ENCODE peak calls at places on chromosomes 13 and 19, in four cellular contexts. W, L, D and T are unnamed samples.

GRCh38 chr19:54137913-54138776 is 583 bp downstream of the CNOT3 start:
- DNase-seq in W (no peak), L (no peak), D (no peak), T (no peak)

GRCh38 chr13:21549633-21550032 is 54.3 kb downstream of the MICU2 start:
- DNase-seq in W (no peak), L (no peak), D (no peak), T (no peak)

GRCh38 chr13:28040977-28041376 is 52.5 kb upstream of the URAD start:
- DNase-seq in W (no peak), L (no peak), D (no peak), T (no peak)

GRCh38 chr19:18469245-18470107 is 31.5 kb upstream of the ISYNA1 start:
- DNase-seq in W (peak; percentile 87), L (peak; percentile 72), D (peak; percentile 12), T (no peak)

GRCh38 chr19:52809801-52810200 is 11.6 kb downstream of the ZNF28 start:
- DNase-seq in W (no peak), L (no peak), D (no peak), T (no peak)

GRCh38 chr19:33304760-33305647 is 2.7 kb upstream of the CEBPA start:
- DNase-seq in W (no peak), L (no peak), D (no peak), T (no peak)

GRCh38 chr19:11736696-11737095 is 2.0 kb downstream of the ZNF823 start:
- DNase-seq in W (no peak), L (peak; percentile 42), D (no peak), T (no peak)

GRCh38 chr19:33399081-33399744 is 25.7 kb downstream of the CEBPG start:
- DNase-seq in W (peak; percentile 9), L (no peak), D (no peak), T (no peak)

GRCh38 chr19:13023666-13024065 is 28.4 kb downstream of the NFIX start:
- DNase-seq in W (no peak), L (no peak), D (peak; percentile 28), T (no peak)

GRCh38 chr13:66362485-66362884 is 867.7 kb downstream of the PCDH9 start:
- DNase-seq in W (no peak), L (no peak), D (no peak), T (no peak)

GRCh38 chr13:24683833-24684599 is 3.8 kb downstream of the ATP12A start:
- DNase-seq in W (peak; percentile 84), L (peak; percentile 48), D (peak; percentile 8), T (peak; percentile 6)

GRCh38 chr13:27022571-27023311 is 148.9 kb downstream of the USP12 start:
- DNase-seq in W (no peak), L (peak; percentile 55), D (peak; percentile 34), T (peak; percentile 15)

GRCh38 chr19:19643158-19644053 is at the start of gene GMIP:
- DNase-seq in W (peak; percentile 93), L (peak; percentile 73), D (peak; percentile 49), T (peak; percentile 45)

GRCh38 chr19:17171874-17172273 is 43.3 kb upstream of the USE1 start:
- DNase-seq in W (no peak), L (no peak), D (no peak), T (no peak)

GRCh38 chr19:46718934-46719551 is 2.1 kb upstream of the PRKD2 start:
- DNase-seq in W (no peak), L (no peak), D (no peak), T (no peak)

GRCh38 chr13:51282322-51282721 is 57.2 kb upstream of the SERPINE3 start:
- DNase-seq in W (no peak), L (no peak), D (no peak), T (peak; percentile 2)

GRCh38 chr19:48713041-48713863 is 6.3 kb downstream of the MAMSTR start:
- DNase-seq in W (peak; percentile 59), L (peak; percentile 45), D (no peak), T (no peak)

GRCh38 chr13:43269037-43269476 is 245.7 kb downstream of the DNAJC15 start:
- DNase-seq in W (no peak), L (peak; percentile 96), D (no peak), T (no peak)

GRCh38 chr13:52744842-52745241 is 5.2 kb upstream of the CNMD start:
- DNase-seq in W (no peak), L (no peak), D (no peak), T (no peak)

GRCh38 chr13:44211286-44211685 is 162.3 kb upstream of the SERP2 start:
- DNase-seq in W (no peak), L (no peak), D (no peak), T (no peak)

GRCh38 chr19:18300930-18301717 is 19.7 kb upstream of the JUND start:
- DNase-seq in W (no peak), L (peak; percentile 40), D (no peak), T (no peak)

GRCh38 chr13:114194853-114195252 is 15.8 kb downstream of the CFAP97D2 start:
- DNase-seq in W (no peak), L (no peak), D (no peak), T (no peak)

GRCh38 chr19:4454952-4455738 is 2.4 kb downstream of the UBXN6 start:
- DNase-seq in W (no peak), L (peak; percentile 78), D (no peak), T (no peak)

GRCh38 chr13:77034883-77035282 is 7.9 kb upstream of the FBXL3 start:
- DNase-seq in W (no peak), L (peak; percentile 50), D (no peak), T (no peak)

GRCh38 chr13:81051873-81052272 is 710.9 kb upstream of the SPRY2 start:
- DNase-seq in W (no peak), L (no peak), D (no peak), T (no peak)

GRCh38 chr13:60043262-60043661 is 120.5 kb downstream of the DIAPH3 start:
- DNase-seq in W (no peak), L (no peak), D (no peak), T (no peak)

GRCh38 chr19:48466571-48467325 is 2.4 kb upstream of the CYTH2 start:
- DNase-seq in W (no peak), L (peak; percentile 60), D (peak; percentile 43), T (no peak)

GRCh38 chr19:42143341-42144234 is 11.3 kb upstream of the POU2F2 start:
- DNase-seq in W (peak; percentile 83), L (peak; percentile 57), D (no peak), T (no peak)